ENCODE peak calls at places on chromosomes 6 and 20, in four cellular contexts. C is breast epithelium, K is body of pancreas, U is heart left ventricle. D is an unnamed sample.

GRCh38 chr6:167441653-167442644 is 117.1 kb downstream of the TTLL2 start:
- DNase-seq in C (no peak), K (no peak), U (no peak), D (no peak)

GRCh38 chr6:32220021-32220420 is 3.8 kb downstream of the NOTCH4 start:
- DNase-seq in C (no peak), K (no peak), U (no peak), D (no peak)

GRCh38 chr6:160088069-160088773 is 33.4 kb upstream of the SLC22A1 start:
- DNase-seq in C (peak; percentile 21), K (peak; percentile 55), U (no peak), D (no peak)

GRCh38 chr6:30600576-30600975 is 16.5 kb downstream of the PPP1R10 start:
- DNase-seq in C (no peak), K (peak; percentile 50), U (no peak), D (no peak)

GRCh38 chr6:2403546-2403945 is 158.1 kb upstream of the GMDS start:
- DNase-seq in C (no peak), K (no peak), U (no peak), D (no peak)

GRCh38 chr6:90544085-90544484 is 42.8 kb downstream of the MAP3K7 start:
- DNase-seq in C (no peak), K (no peak), U (no peak), D (no peak)

GRCh38 chr20:1467082-1467354 is 369 bp upstream of the NSFL1C start:
- DNase-seq in C (no peak), K (no peak), U (no peak), D (no peak)

GRCh38 chr6:117494694-117495318 is 12.3 kb downstream of the DCBLD1 start:
- DNase-seq in C (no peak), K (no peak), U (no peak), D (no peak)

GRCh38 chr20:20594171-20594530 is 118.3 kb downstream of the RALGAPA2 start:
- DNase-seq in C (no peak), K (no peak), U (no peak), D (no peak)

GRCh38 chr6:130298258-130298657 is 67.6 kb upstream of the TMEM200A start:
- DNase-seq in C (no peak), K (no peak), U (no peak), D (no peak)

GRCh38 chr20:25546048-25546447 is 39.3 kb downstream of the NINL start:
- DNase-seq in C (no peak), K (no peak), U (no peak), D (no peak)

DNA sequence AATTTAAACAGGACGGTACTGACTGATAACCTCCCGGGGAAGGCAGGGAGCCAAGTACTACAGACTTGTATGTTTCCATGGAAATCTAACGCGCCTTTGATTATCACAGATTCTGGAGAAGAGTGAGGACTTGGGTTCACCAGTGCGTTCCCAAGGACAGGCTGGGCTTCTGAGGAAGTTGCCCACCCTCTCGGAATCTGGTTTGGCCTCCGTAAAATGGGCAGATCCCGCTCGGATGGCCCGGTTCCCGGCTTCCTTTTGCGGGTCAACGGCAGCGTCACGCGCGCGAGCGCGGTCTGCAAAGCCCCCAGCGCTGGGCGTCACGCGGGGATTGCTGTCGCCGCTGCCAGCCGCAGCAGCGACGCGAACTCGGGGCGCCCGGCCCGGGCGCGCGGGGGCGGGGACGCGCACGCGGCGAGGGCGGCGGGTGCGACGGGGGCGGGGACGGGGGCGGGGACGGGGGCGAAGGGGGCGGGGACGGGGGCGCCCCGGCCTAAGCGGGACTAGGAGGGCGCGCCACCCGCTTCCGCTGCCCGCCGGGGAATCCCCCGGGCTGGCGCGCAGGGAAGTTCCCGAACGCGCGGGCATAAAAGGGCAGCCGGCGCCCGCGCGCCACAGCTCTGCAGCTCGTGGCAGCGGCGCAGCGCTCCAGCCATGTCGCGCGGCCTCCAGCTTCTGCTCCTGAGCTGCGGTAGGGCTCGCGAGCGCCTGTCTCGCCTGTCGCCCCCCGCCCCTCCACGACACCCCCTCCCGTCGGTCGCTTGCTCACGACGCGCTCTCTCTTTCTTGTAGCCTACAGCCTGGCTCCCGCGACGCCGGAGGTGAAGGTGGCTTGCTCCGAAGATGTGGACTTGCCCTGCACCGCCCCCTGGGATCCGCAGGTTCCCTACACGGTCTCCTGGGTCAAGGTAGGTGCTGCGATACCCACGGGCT is at the start of gene CD83:
- DNase-seq in C (peak; percentile 33), K (peak; percentile 75), U (peak; percentile 88), D (no peak)
- TF ChIP-seq POLR2A in C (no peak), K (peak; percentile 43), U (no peak), D (peak; percentile 54)

GRCh38 chr20:62596921-62597320 is 45.4 kb upstream of the SLCO4A1 start:
- DNase-seq in C (no peak), K (no peak), U (peak; percentile 43), D (no peak)

GRCh38 chr20:62595491-62595890 is 46.8 kb upstream of the SLCO4A1 start:
- DNase-seq in C (no peak), K (peak; percentile 71), U (peak; percentile 73), D (no peak)

GRCh38 chr20:62595069-62595468 is 47.2 kb upstream of the SLCO4A1 start:
- DNase-seq in C (no peak), K (no peak), U (no peak), D (no peak)

GRCh38 chr20:62597416-62598115 is 44.7 kb upstream of the SLCO4A1 start:
- DNase-seq in C (no peak), K (no peak), U (peak; percentile 49), D (no peak)

GRCh38 chr20:62596486-62596885 is 45.8 kb upstream of the SLCO4A1 start:
- DNase-seq in C (no peak), K (no peak), U (peak; percentile 59), D (no peak)
- H3K4me3 ChIP-seq in C (no peak overlapping the region), K (no peak overlapping the region), U (no peak overlapping the region), D (no peak overlapping the region)

GRCh38 chr20:5638023-5638422 is 112.2 kb upstream of the SHLD1 start:
- DNase-seq in C (no peak), K (no peak), U (no peak), D (no peak)

GRCh38 chr20:5642155-5642981 is 107.8 kb upstream of the SHLD1 start:
- DNase-seq in C (peak; percentile 76), K (peak; percentile 14), U (no peak), D (peak; percentile 10)

GRCh38 chr20:5643936-5644335 is 106.3 kb upstream of the SHLD1 start:
- DNase-seq in C (no peak), K (no peak), U (no peak), D (no peak)
- H3K27ac ChIP-seq in C (peak overlapping the region; percentile 75), K (no peak overlapping the region), U (no peak overlapping the region), D (no peak overlapping the region)

GRCh38 chr20:15579703-15580102 is 993.5 kb downstream of the KIF16B start:
- DNase-seq in C (no peak), K (no peak), U (no peak), D (no peak)

GRCh38 chr20:15582146-15582776 is 991.0 kb downstream of the KIF16B start:
- DNase-seq in C (no peak), K (no peak), U (no peak), D (no peak)

DNA sequence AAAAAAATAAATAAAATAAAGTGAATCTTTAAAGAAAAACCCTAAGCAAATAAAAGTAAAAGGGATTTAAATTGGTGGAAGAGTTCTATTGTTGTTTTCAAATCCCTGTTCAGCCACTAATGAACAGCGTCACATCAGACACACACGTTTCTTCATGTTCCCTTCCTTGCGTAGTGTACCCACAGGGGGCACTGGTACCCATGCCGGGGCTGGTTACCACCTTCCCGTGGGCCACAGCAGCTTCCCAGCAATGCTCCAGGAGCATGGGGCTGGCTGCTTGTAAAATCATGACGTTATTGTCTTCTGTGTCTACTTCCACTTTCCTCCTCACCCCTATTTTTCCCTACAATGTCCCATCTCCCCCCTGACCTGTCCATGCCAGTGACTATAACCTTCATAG is 988.7 kb downstream of the KIF16B start:
- DNase-seq in C (no peak), K (no peak), U (no peak), D (no peak)
- TF ChIP-seq POLR2A in C (no peak), K (no peak), U (no peak), D (no peak)

DNA sequence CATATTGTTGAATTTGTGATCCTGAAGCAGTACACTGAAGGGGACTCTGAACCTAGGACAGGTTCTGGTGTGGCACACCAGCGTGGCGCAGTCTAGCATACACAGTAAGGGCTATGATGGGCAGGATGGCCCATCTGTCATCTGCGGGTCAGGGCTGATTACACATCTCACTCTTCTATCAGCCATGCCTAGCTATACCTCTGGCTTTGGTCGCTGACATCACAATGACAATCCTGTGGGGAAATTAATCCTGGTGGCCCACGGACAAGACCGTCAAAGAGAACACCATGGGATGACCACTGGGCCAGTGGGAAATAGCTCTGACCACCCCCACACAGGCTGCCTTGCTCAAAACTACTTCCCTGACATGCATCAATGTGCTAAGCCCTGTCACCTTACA is 2.8 kb downstream of the SNHG17 start:
- DNase-seq in C (no peak), K (no peak), U (no peak), D (no peak)
- H3K4me3 ChIP-seq in C (peak overlapping the region; percentile 11), K (no peak overlapping the region), U (no peak overlapping the region), D (no peak overlapping the region)

GRCh38 chr20:58524814-58525213 is 9.6 kb upstream of the APCDD1L start:
- DNase-seq in C (no peak), K (no peak), U (no peak), D (no peak)
- H3K27ac ChIP-seq in C (no peak overlapping the region), K (no peak overlapping the region), U (no peak overlapping the region), D (no peak overlapping the region)

D was measured in gastrocnemius medialis.